ENCODE peak calls at places on chromosomes 1 and 21, in nine cellular contexts. I, A, E, M, V, Y, Q, X and R are unnamed samples.

GRCh38 chr1:232630894-232631195 is 912 bp upstream of the SIPA1L2 start:
- DNase-seq in I (no peak), A (no peak), E (no peak), M (no peak), V (no peak), Y (no peak), Q (no peak), X (no peak), R (no peak)

GRCh38 chr1:40034869-40035268 is 5.7 kb upstream of the CAP1 start:
- DNase-seq in I (no peak), A (no peak), E (no peak), M (no peak), V (no peak), Y (no peak), Q (no peak), X (peak), R (no peak)

GRCh38 chr1:9128161-9128519 is 762 bp downstream of the GPR157 start:
- DNase-seq in I (no peak), A (peak), E (no peak), M (peak), V (no peak), Y (peak), Q (no peak), X (no peak), R (no peak)

GRCh38 chr1:213276236-213276635 is 225.2 kb downstream of the RPS6KC1 start:
- DNase-seq in I (no peak), A (no peak), E (no peak), M (no peak), V (no peak), Y (peak), Q (no peak), X (no peak), R (no peak)

GRCh38 chr1:97581614-97582051 is 339.2 kb downstream of the DPYD start:
- DNase-seq in I (peak), A (no peak), E (peak), M (no peak), V (no peak), Y (peak), Q (no peak), X (no peak), R (no peak)

GRCh38 chr1:212671342-212672031 is 28.2 kb downstream of the BATF3 start:
- DNase-seq in I (peak), A (peak), E (peak), M (no peak), V (no peak), Y (peak), Q (peak), X (peak), R (no peak)

GRCh38 chr21:34603002-34603709 is 11.8 kb downstream of the RCAN1 start:
- DNase-seq in I (peak), A (peak), E (peak), M (peak), V (peak), Y (peak), Q (peak), X (no peak), R (no peak)

GRCh38 chr21:44738621-44739020 is 27.2 kb upstream of the TSPEAR start:
- DNase-seq in I (no peak), A (no peak), E (no peak), M (no peak), V (no peak), Y (no peak), Q (no peak), X (no peak), R (no peak)

GRCh38 chr1:192950926-192951325 is 108.2 kb downstream of the UCHL5 start:
- DNase-seq in I (no peak), A (no peak), E (no peak), M (no peak), V (no peak), Y (no peak), Q (no peak), X (no peak), R (no peak)

GRCh38 chr1:78168306-78168705 is 122.5 kb downstream of the GIPC2 start:
- DNase-seq in I (peak), A (no peak), E (peak), M (no peak), V (no peak), Y (no peak), Q (no peak), X (no peak), R (no peak)

GRCh38 chr1:185170291-185170848 is 13.4 kb downstream of the SWT1 start:
- DNase-seq in I (peak), A (peak), E (peak), M (no peak), V (no peak), Y (peak), Q (no peak), X (no peak), R (no peak)

GRCh38 chr21:14356771-14357170 is 26.2 kb downstream of the HSPA13 start:
- DNase-seq in I (no peak), A (peak), E (peak), M (no peak), V (no peak), Y (peak), Q (no peak), X (no peak), R (no peak)

GRCh38 chr1:26922201-26922729 is 722 bp downstream of the NUDC start:
- DNase-seq in I (peak), A (peak), E (peak), M (no peak), V (no peak), Y (peak), Q (no peak), X (no peak), R (no peak)

GRCh38 chr1:227937031-227937430 is 10.7 kb downstream of the WNT9A start:
- DNase-seq in I (no peak), A (no peak), E (no peak), M (no peak), V (no peak), Y (no peak), Q (no peak), X (no peak), R (peak)

GRCh38 chr1:65389296-65389695 is 31.2 kb upstream of the LEPR start:
- DNase-seq in I (no peak), A (peak), E (no peak), M (no peak), V (no peak), Y (peak), Q (no peak), X (no peak), R (no peak)

GRCh38 chr1:31703431-31704260 is at the start of gene COL16A1:
- DNase-seq in I (peak), A (peak), E (peak), M (no peak), V (peak), Y (peak), Q (no peak), X (no peak), R (no peak)

GRCh38 chr1:208243522-208243850 is 698 bp downstream of the PLXNA2 start:
- DNase-seq in I (no peak), A (no peak), E (no peak), M (peak), V (no peak), Y (no peak), Q (no peak), X (no peak), R (no peak)

GRCh38 chr1:159008744-159009188 is 941 bp upstream of the IFI16 start:
- DNase-seq in I (peak), A (no peak), E (no peak), M (no peak), V (no peak), Y (no peak), Q (no peak), X (peak), R (no peak)

DNA sequence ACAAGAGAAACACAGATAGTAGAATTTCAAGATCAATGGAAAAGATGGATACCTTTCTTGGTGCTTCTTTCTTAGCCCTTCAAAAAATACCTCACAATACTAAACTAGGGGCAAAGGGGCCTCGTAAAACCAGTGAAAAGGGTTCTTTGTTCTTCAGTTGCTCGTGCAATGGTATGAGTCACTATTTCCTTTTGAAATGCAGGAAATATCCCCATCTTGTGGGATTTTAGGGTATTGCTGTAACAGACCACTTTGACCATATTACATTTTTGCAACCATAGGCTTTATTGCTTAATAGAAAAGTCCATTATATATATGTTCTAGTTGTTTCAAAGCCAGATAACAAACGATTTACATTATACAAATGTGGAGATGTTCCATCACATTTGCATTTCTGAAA is 88.7 kb upstream of the PKN2 start:
- DNase-seq in I (peak), A (no peak), E (peak), M (no peak), V (no peak), Y (peak), Q (no peak), X (peak), R (no peak)
- TF ChIP-seq CTCF in I (peak), A (peak), E (peak), M (peak), V (no peak), Y (peak), Q (no peak), X (peak), R (peak)

GRCh38 chr1:47527653-47528272 is 89.9 kb downstream of the FOXD2 start:
- DNase-seq in I (no peak), A (peak), E (no peak), M (peak), V (no peak), Y (peak), Q (no peak), X (peak), R (no peak)
- TF ChIP-seq CTCF in I (peak), A (peak), E (no peak), M (peak), V (peak), Y (peak), Q (no peak), X (peak), R (peak)

GRCh38 chr1:14539309-14539708 is 59.2 kb upstream of the KAZN start:
- DNase-seq in I (no peak), A (no peak), E (no peak), M (no peak), V (no peak), Y (no peak), Q (no peak), X (no peak), R (no peak)

GRCh38 chr1:14535619-14536355 is 62.7 kb upstream of the KAZN start:
- DNase-seq in I (no peak), A (no peak), E (no peak), M (no peak), V (no peak), Y (no peak), Q (no peak), X (no peak), R (no peak)

GRCh38 chr1:14541348-14541747 is 57.1 kb upstream of the KAZN start:
- DNase-seq in I (no peak), A (no peak), E (no peak), M (no peak), V (no peak), Y (no peak), Q (no peak), X (no peak), R (no peak)

GRCh38 chr1:14539953-14540563 is 58.4 kb upstream of the KAZN start:
- DNase-seq in I (no peak), A (no peak), E (no peak), M (no peak), V (no peak), Y (no peak), Q (no peak), X (no peak), R (no peak)

DNA sequence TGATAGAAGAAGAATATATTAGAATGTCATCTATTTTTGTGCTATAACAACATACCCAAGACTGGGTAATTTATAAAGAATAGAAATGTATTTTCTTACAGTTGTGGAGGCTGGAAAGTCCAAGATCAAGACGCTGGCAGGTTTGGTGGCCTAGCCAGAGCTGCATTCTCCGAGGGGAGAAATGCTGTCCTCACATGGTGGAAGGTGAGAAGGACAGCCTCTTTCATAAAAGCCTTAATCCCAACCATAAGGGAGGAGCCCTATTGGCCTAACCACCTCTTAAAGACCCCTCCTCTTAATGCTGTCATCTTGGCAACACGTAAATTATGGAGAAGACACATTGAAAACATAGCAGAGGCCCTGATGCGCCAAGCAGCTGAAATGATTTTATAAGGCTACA is 60.1 kb upstream of the KAZN start:
- DNase-seq in I (no peak), A (no peak), E (no peak), M (no peak), V (no peak), Y (no peak), Q (no peak), X (no peak), R (no peak)
- TF ChIP-seq CTCF in I (no peak), A (no peak), E (peak), M (no peak), V (no peak), Y (peak), Q (no peak), X (no peak), R (peak)

DNA sequence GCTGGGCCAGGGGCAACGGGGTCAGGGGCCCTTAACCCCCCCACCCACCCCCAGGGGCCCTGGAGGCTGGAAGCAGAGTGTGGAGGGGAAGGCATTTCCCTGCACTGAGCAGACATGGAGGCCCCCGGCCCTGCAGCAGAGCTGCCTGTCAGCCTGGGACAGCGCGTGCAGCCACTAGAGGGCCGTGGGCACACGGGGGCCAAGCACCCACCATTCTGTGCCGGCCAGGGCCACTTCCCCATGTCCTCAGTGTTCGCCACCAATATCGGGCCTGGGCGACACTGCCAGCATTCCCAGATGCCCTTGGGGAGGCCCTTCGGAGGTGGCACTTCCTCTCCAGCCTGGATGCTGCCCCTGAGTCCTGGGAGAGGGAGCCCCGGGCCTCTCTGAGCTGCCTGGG is 23.2 kb upstream of the ARHGEF16 start:
- DNase-seq in I (no peak), A (no peak), E (no peak), M (no peak), V (peak), Y (no peak), Q (no peak), X (no peak), R (no peak)
- TF ChIP-seq CTCF in I (peak), A (peak), E (peak), M (no peak), V (no peak), Y (no peak), Q (no peak), X (peak), R (peak)

GRCh38 chr1:91604632-91605031 is 104.0 kb downstream of the CDC7 start:
- DNase-seq in I (peak), A (no peak), E (peak), M (no peak), V (no peak), Y (no peak), Q (no peak), X (no peak), R (no peak)

GRCh38 chr1:91600431-91601330 is 100.0 kb downstream of the CDC7 start:
- DNase-seq in I (no peak), A (no peak), E (peak), M (no peak), V (no peak), Y (no peak), Q (no peak), X (no peak), R (no peak)

GRCh38 chr1:91605566-91605965 is 104.9 kb downstream of the CDC7 start:
- DNase-seq in I (no peak), A (no peak), E (no peak), M (no peak), V (no peak), Y (no peak), Q (no peak), X (no peak), R (no peak)

GRCh38 chr1:91603409-91603808 is 102.8 kb downstream of the CDC7 start:
- DNase-seq in I (no peak), A (no peak), E (no peak), M (no peak), V (no peak), Y (no peak), Q (no peak), X (no peak), R (no peak)

DNA sequence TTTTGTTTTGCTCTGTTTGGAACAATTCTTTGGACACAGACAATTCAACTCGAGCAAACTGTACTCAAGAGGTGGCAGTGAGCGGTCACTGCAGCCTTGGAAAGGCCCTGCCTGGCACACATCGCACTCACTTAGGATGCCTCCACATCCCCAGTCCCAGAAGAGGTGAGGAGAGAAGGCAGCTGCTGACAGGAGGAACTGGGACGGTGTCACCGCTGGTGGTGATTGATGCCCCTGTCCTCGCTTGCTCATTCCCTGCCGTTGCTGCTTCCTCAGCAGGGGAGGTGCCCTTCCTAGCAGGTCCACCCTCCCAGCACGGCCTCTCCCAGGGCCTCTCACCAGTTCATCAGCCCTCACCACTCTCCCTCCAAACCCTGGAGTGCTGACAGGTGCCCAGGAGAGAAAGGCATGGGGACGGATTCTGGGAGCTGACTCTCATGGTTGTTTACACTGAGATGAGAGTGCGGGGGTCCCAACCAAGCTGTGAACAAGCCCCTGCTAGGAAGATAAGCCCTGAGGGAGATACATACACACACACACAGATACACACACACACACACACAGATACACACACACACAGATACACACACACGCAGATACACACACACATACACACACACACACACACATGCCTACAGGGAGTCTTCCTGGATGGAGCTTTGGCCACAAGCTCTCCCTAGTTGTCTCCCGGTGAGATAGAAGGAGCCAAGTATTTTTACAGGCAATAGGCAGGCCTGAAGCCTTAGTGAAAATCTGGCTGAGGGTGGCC is 101.1 kb downstream of the CDC7 start:
- DNase-seq in I (no peak), A (no peak), E (no peak), M (no peak), V (peak), Y (no peak), Q (no peak), X (no peak), R (no peak)
- TF ChIP-seq CTCF in I (no peak), A (no peak), E (no peak), M (no peak), V (no peak), Y (no peak), Q (no peak), X (no peak), R (no peak)

GRCh38 chr1:33337994-33338494 is 17.1 kb upstream of the A3GALT2 start:
- DNase-seq in I (peak), A (no peak), E (peak), M (no peak), V (no peak), Y (no peak), Q (no peak), X (no peak), R (no peak)

GRCh38 chr1:33341190-33341589 is 20.3 kb upstream of the A3GALT2 start:
- DNase-seq in I (no peak), A (no peak), E (no peak), M (no peak), V (no peak), Y (peak), Q (no peak), X (no peak), R (no peak)

GRCh38 chr1:33338495-33339211 is 17.8 kb upstream of the A3GALT2 start:
- DNase-seq in I (peak), A (peak), E (peak), M (no peak), V (no peak), Y (peak), Q (no peak), X (peak), R (no peak)

GRCh38 chr1:33342041-33342723 is 21.3 kb upstream of the A3GALT2 start:
- DNase-seq in I (peak), A (peak), E (peak), M (peak), V (no peak), Y (peak), Q (peak), X (no peak), R (peak)

DNA sequence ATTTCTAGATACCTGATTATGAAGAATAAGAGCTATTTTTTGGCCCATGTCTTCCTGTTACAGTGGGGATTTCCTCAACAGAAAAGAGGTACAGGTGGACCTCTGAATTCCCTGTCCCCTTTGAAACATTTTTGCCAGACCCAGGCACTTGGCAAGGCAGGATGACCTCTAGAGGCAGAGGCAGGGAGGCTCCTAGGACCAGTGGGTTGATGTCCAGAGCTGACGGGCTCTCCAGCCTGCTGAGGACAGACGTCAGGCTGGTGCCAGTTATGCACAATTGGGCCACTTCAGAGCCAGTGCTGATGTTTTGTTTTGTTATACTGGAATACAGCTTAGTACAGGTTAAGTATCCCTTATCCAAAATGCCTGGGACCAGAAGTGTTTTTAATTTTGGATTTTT is 18.5 kb upstream of the A3GALT2 start:
- DNase-seq in I (no peak), A (peak), E (no peak), M (no peak), V (no peak), Y (no peak), Q (no peak), X (no peak), R (no peak)
- TF ChIP-seq CTCF in I (no peak), A (peak), E (peak), M (no peak), V (no peak), Y (no peak), Q (peak), X (no peak), R (peak)